ENCODE peak calls at places on chromosomes 16 and 17, in eight cellular contexts. Y, P, V, M, I, R, Q and N are unnamed samples. For H3K4me1, the result is how much of the 10 kb centered on the place peaks cover.

GRCh38 chr16:84178892-84179611 is 7.8 kb downstream of the TAF1C start:
- DNase-seq in V (no peak), I (no peak), R (no peak), Y (no peak), M (no peak), P (no peak), Q (no peak), N (no peak)

GRCh38 chr17:3827124-3827773 is 18.8 kb downstream of the NCBP3 start:
- DNase-seq in Y (peak), I (no peak), V (peak), M (peak), Q (peak), P (no peak), R (peak), N (peak)

GRCh38 chr17:67818110-67819002 is 6.9 kb upstream of the BPTF start:
- DNase-seq in P (no peak), Q (no peak), V (no peak), Y (no peak), M (no peak), R (no peak), I (peak), N (peak)

GRCh38 chr16:84080378-84080777 is 36.4 kb downstream of the MBTPS1 start:
- DNase-seq in R (no peak), P (no peak), Q (no peak), Y (no peak), V (no peak), M (no peak), I (no peak), N (no peak)

GRCh38 chr16:29812754-29813643 is 1.0 kb downstream of the PRRT2 start:
- DNase-seq in R (no peak), I (no peak), Y (no peak), M (no peak), V (no peak), P (no peak), Q (no peak), N (no peak)

GRCh38 chr16:67112591-67113399 is 3.1 kb downstream of the PHAF1 start:
- DNase-seq in Q (no peak), P (no peak), Y (peak), V (no peak), R (no peak), M (peak), I (no peak), N (no peak)

GRCh38 chr17:44220211-44221071 is 966 bp upstream of the UBTF start:
- DNase-seq in Q (peak), V (no peak), P (no peak), M (no peak), R (peak), Y (peak), I (no peak), N (no peak)

GRCh38 chr17:2690165-2691068 is 21.1 kb downstream of the CLUH start:
- DNase-seq in R (no peak), Y (no peak), I (no peak), V (no peak), P (no peak), M (no peak), Q (no peak), N (no peak)

GRCh38 chr17:50195196-50195865 is 6.1 kb downstream of the COL1A1 start:
- DNase-seq in I (no peak), V (no peak), M (no peak), Q (no peak), P (no peak), Y (no peak), R (no peak), N (no peak)

GRCh38 chr16:22813223-22813945 is 578 bp upstream of the HS3ST2 start:
- DNase-seq in P (peak), R (peak), Q (peak), I (no peak), V (no peak), M (peak), Y (peak), N (peak)

GRCh38 chr17:10022416-10022815 is 117.3 kb upstream of the RCVRN start:
- DNase-seq in R (no peak), V (no peak), Y (no peak), I (no peak), Q (no peak), M (no peak), P (no peak), N (no peak)

GRCh38 chr17:10019941-10020403 is 114.9 kb upstream of the RCVRN start:
- DNase-seq in M (no peak), Y (no peak), V (no peak), R (no peak), Q (no peak), P (no peak), I (no peak), N (no peak)

GRCh38 chr17:10018461-10018891 is 113.4 kb upstream of the RCVRN start:
- DNase-seq in R (no peak), I (peak), P (no peak), M (no peak), Q (no peak), V (no peak), Y (no peak), N (no peak)

GRCh38 chr17:10025224-10025623 is 120.2 kb upstream of the RCVRN start:
- DNase-seq in Q (no peak), Y (no peak), I (no peak), M (no peak), R (no peak), V (no peak), P (no peak), N (no peak)

GRCh38 chr17:10021239-10021638 is 116.2 kb upstream of the RCVRN start:
- DNase-seq in Y (no peak), V (no peak), M (no peak), Q (peak), P (no peak), I (no peak), R (peak), N (no peak)
- H3K4me1 ChIP-seq in Y (under half), V (under half), M (under half), Q (under half), P (under half), I (under half), R (under half), N (under half)

GRCh38 chr16:9055661-9056060 is 35.8 kb upstream of the HAPSTR1 start:
- DNase-seq in I (no peak), P (no peak), M (peak), V (no peak), Y (no peak), R (no peak), Q (no peak), N (no peak)

GRCh38 chr16:9055115-9055514 is 36.3 kb upstream of the HAPSTR1 start:
- DNase-seq in V (no peak), P (no peak), Y (no peak), I (no peak), Q (no peak), M (no peak), R (no peak), N (no peak)

GRCh38 chr16:9056061-9056460 is 35.4 kb upstream of the HAPSTR1 start:
- DNase-seq in P (no peak), I (no peak), V (no peak), Y (no peak), M (no peak), Q (no peak), R (no peak), N (no peak)

GRCh38 chr16:9053006-9053601 is 38.3 kb upstream of the HAPSTR1 start:
- DNase-seq in P (peak), Y (no peak), R (peak), M (peak), V (peak), Q (peak), I (no peak), N (no peak)

DNA sequence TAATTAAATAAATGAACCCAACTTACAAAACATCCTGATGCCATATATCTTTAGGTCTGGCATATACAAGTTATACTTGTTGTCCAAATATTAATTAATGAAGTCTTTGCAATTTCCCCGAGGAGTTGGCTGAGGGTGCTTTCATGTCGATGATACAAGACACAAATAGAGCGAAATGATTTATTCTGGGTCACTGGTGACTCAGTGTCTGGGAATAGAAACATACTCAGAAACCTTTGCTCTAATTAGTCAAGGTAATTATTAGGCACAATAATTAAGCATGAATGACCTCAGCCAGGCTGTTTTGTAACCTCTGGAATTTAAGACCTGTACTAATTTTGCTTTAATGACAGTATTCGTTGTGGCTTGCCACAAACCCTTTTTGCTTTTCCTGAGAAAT is 37.0 kb upstream of the HAPSTR1 start:
- DNase-seq in I (no peak), P (no peak), V (no peak), R (no peak), M (no peak), Y (no peak), Q (no peak), N (no peak)
- H3K27ac ChIP-seq in I (no peak), P (no peak), V (no peak), R (no peak), M (no peak), Y (no peak), Q (no peak), N (no peak)

GRCh38 chr17:62179525-62180161 is 114.6 kb upstream of the MED13 start:
- DNase-seq in Y (no peak), Q (peak), M (peak), V (peak), P (no peak), I (no peak), R (no peak), N (no peak)
- TF ChIP-seq POLR2AphosphoS5 in Y (no peak), Q (peak), M (no peak), V (peak), P (no peak), I (no peak), R (no peak), N (no peak)

GRCh38 chr17:47270946-47271705 is 17.5 kb downstream of the ITGB3 start:
- DNase-seq in Q (no peak), V (no peak), R (no peak), M (no peak), Y (no peak), I (no peak), P (no peak), N (no peak)
- H3K4me1 ChIP-seq in Q (half or more), V (under half), R (under half), M (under half), Y (under half), I (under half), P (under half), N (under half)

GRCh38 chr17:34580685-34581445 is 1.5 kb downstream of the TMEM132E start:
- DNase-seq in P (no peak), I (no peak), Y (no peak), Q (no peak), R (no peak), V (no peak), M (no peak), N (no peak)

GRCh38 chr17:34579979-34580684 is 750 bp downstream of the TMEM132E start:
- DNase-seq in P (no peak), Q (no peak), I (no peak), M (no peak), Y (peak), V (no peak), R (no peak), N (no peak)

GRCh38 chr17:34578656-34579016 is 746 bp upstream of the TMEM132E start:
- DNase-seq in Q (no peak), Y (no peak), I (no peak), P (no peak), R (no peak), V (no peak), M (no peak), N (no peak)

GRCh38 chr17:34578016-34578415 is 1.4 kb upstream of the TMEM132E start:
- DNase-seq in Q (no peak), R (no peak), V (no peak), P (no peak), M (no peak), Y (no peak), I (no peak), N (no peak)

DNA sequence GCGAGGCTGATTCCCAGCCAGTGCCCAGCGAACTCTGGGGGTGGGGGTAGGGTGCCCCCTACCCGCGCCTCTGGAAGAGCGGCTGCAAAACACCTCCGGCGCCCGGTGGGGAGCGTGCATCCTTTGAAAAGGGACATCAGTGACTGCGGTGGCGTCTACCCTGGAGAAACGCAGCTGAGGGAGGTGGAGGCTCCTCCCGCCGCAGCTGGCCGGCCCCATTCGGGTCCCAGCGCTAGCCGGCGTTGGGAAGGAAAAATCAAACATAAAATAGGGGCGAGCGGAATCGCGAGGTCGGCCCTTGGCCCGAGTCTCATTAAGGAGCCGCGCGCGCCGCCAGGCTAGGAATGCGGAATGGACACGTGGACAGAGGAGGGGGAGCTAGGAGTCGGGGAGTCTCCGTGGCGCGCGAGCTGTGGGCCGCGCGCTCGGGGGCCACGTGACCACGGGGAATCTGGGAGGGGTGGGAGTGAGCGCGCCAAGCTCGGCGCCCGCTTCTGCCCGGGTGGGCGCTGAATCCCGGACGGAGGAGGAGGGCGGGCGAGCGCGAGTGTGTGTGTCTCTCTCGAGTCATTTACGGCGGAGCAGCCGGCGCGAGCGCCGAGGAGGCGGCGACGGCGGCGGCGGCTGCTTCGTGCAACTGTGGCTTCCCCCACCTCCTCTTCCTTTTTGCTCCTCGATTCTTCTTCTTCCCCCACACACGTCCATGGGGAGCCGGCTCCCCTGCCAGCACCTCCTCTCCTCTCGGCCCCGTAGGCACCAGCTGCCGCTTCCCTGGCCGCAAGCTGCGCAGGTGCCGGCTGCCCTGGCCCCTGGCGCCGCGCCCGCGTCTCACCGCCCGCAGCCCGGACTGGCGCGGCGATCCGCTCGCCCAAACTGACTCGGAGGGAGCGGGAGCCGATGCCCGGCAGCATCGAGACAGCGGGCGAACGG is at the start of gene TMEM132E:
- DNase-seq in M (no peak), I (no peak), R (peak), V (no peak), Q (peak), P (no peak), Y (peak), N (no peak)
- H3K27ac ChIP-seq in M (no peak), I (no peak), R (no peak), V (no peak), Q (no peak), P (no peak), Y (no peak), N (no peak)

DNA sequence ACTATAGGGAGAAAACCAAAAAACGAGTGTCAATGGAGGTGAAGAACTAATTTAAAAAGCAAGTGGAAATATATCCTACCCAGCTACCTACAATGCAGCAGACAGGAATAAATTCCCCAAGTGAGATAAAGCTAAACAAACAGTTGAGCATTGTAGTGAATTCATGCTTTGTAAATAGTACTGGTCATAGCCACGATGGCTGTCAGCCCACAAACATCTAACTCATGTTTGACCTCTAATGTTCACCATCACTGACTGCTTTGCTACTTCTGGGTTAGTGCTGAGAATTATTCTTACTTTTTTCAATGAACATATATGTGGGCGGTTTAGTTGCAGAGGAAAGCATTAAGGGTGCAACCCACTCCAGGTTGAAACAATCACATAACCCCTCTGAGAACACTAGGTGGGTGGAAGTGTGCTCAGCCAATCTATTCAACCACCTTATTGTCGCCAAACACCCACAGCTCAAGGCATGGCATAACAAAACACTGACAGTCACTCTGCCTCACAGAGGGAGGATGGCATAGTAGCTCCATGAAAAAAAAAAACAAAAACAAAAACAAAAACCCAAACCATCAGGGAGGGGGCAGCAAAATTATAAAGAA is 264.1 kb downstream of the ZFHX3 start:
- DNase-seq in M (peak), Y (no peak), V (no peak), Q (no peak), I (peak), P (no peak), R (no peak), N (no peak)
- TF ChIP-seq POLR2AphosphoS5 in M (no peak), Y (no peak), V (no peak), Q (no peak), I (no peak), P (no peak), R (no peak), N (no peak)

GRCh38 chr17:63435681-63436522 is 10.2 kb downstream of the CYB561 start:
- DNase-seq in I (no peak), Q (peak), R (peak), V (no peak), M (no peak), Y (peak), P (no peak), N (no peak)
- H3K4me1 ChIP-seq in I (under half), Q (half or more), R (half or more), V (under half), M (half or more), Y (under half), P (under half), N (half or more)